ENCODE peak calls at places on chromosomes 2 and 18, in four cellular contexts. N is mesendoderm, Q is H1, W is H9. E is an unnamed sample.

GRCh38 chr2:127523269-127523930 is 2.9 kb downstream of the IWS1 start:
- DNase-seq in Q (no peak), W (no peak), N (no peak), E (no peak)

GRCh38 chr2:34143149-34143548 is 544.0 kb upstream of the FAM98A start:
- DNase-seq in W (no peak), Q (no peak), N (no peak), E (no peak)

GRCh38 chr18:22005191-22005824 is 164.1 kb upstream of the GATA6 start:
- DNase-seq in W (no peak), Q (no peak), N (no peak), E (peak)

GRCh38 chr2:224438726-224439125 is 36.8 kb upstream of the FAM124B start:
- DNase-seq in Q (no peak), W (no peak), N (no peak), E (no peak)

GRCh38 chr2:190759749-190760213 is 110.9 kb downstream of the NAB1 start:
- DNase-seq in Q (no peak), N (no peak), W (no peak), E (peak)

GRCh38 chr2:174153757-174154680 is 94.3 kb downstream of the OLA1 start:
- DNase-seq in N (no peak), W (no peak), Q (no peak), E (peak)

GRCh38 chr2:54161660-54162059 is 46.2 kb downstream of the ACYP2 start:
- DNase-seq in W (no peak), Q (no peak), N (no peak), E (peak)

GRCh38 chr2:198383392-198383791 is 579.0 kb downstream of the PLCL1 start:
- DNase-seq in W (no peak), N (no peak), Q (no peak), E (peak)

GRCh38 chr2:56297671-56298070 is 113.9 kb downstream of the CCDC85A start:
- DNase-seq in W (no peak), Q (no peak), N (no peak), E (no peak)

GRCh38 chr18:47288741-47289140 is 37.3 kb upstream of the SKOR2 start:
- DNase-seq in W (no peak), N (no peak), Q (no peak), E (no peak)

GRCh38 chr18:12046751-12047335 is 46.8 kb upstream of the ANKRD62 start:
- DNase-seq in N (peak), W (no peak), Q (no peak), E (no peak)
- H4K5ac ChIP-seq in N (no peak), W (no peak), Q (no peak), E (no peak)

GRCh38 chr2:120238728-120239487 is 13.7 kb upstream of the RALB start:
- DNase-seq in N (no peak), W (peak), Q (no peak), E (peak)
- H3K23ac ChIP-seq in N (no peak), W (no peak), Q (no peak), E (peak)

GRCh38 chr2:74375838-74376237 is 4.3 kb downstream of the DCTN1 start:
- DNase-seq in W (no peak), Q (no peak), N (no peak), E (no peak)

GRCh38 chr2:74381751-74382150 is 1.6 kb upstream of the DCTN1 start:
- DNase-seq in W (no peak), N (no peak), Q (no peak), E (no peak)

GRCh38 chr2:74374509-74375205 is 5.5 kb downstream of the DCTN1 start:
- DNase-seq in Q (peak), W (peak), N (peak), E (peak)

GRCh38 chr2:74379851-74380789 is at the start of gene DCTN1:
- DNase-seq in W (peak), N (peak), Q (no peak), E (peak)

GRCh38 chr2:74378007-74378406 is 2.1 kb downstream of the DCTN1 start:
- DNase-seq in Q (no peak), W (no peak), N (no peak), E (no peak)
- H4K5ac ChIP-seq in Q (no peak), W (no peak), N (no peak), E (no peak)

DNA sequence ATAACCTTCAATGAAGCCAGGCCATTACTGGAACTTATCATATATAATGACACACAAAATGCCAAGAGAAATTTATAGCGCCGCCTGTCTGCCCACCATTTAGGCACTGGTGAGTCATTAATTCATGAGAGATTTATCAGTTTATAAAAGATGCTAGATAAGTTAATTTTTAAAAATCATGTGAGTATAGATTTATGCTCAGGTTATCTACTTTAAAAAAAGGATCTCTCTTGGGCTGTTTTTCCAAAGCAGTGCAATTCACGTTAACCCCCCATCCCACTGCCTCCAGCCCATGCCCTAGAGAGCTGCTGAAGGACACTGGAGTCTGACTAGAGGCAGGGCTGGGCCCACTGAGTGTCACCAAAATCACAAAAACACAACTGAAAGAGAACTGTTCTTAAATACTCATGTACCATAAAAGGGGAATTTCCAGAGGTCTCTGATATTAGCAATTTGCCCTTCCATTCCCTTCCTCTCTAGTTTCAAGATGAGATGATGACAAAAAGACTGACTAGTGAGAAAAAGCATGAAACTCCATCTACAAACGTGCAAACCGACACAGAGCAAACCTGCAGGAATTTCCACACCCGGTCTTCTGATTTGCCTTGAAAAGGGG is 160.8 kb downstream of the BCL2 start:
- DNase-seq in W (no peak), Q (no peak), N (no peak), E (no peak)
- H3K23ac ChIP-seq in W (no peak), Q (no peak), N (no peak), E (no peak)

DNA sequence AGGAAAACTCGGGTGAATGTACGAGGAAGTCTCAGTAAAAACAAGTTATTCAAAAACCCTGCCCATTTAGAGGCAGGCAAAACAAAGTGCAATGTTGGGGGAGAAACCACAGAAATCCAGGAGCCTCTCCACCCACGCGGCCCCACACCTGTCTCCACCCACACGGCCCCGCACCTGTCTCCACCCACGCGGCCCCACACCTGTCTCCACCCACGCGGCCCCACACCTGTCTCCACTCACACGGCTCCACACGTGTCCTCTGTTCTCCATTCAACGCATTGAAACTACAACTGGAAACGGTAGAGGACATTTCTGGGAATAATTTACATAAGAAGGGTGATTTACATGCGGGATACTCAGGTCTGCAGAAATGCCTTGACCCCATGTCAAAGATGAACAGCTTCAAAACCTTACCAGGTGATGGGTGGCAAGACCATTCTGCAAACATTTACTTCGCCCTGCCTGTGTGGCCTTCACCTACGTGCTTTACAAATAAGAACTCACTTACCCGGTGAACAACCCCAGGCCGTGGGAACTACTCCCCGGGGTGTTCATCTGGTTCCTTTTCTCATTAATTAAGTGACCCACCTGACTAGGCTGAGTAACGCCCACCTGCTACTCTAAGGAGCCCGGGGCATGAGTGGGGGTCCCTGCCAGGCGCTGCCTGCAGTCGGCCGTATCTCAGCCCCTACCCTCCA is 100.4 kb downstream of the EIPR1 start:
- DNase-seq in N (no peak), Q (no peak), W (no peak), E (no peak)
- H4K5ac ChIP-seq in N (no peak), Q (no peak), W (no peak), E (no peak)